ENCODE peak calls at places on chromosomes 7 and 10, in eight cellular contexts. L is iPS-NIHi11; N is T-helper 9 cell; U is endothelial cell; R is NCI-H1105 treated with DMSO at 0.1 percent for 48 hours; K is stimulated activated CD4-positive, alpha-beta T cell treated with anti-CD3 and anti-CD28 coated beads, Interleukin-4, amount 100 ng/mL, for 48 hours; X is NCI-H460; H is AG10803. A is an unnamed sample.

GRCh38 chr10:72175166-72175565 is 40.6 kb upstream of the ANAPC16 start:
- DNase-seq in L (no peak), U (no peak), X (no peak), N (no peak), K (no peak), R (no peak), H (peak), A (peak)

GRCh38 chr7:81120803-81121202 is 202.0 kb upstream of the SEMA3C start:
- DNase-seq in U (no peak), H (no peak), L (peak), X (no peak), R (no peak), K (no peak), N (no peak), A (no peak)

GRCh38 chr7:116236020-116236630 is 25.8 kb downstream of the TES start:
- DNase-seq in X (peak), H (peak), U (peak), K (peak), N (peak), R (peak), L (peak), A (peak)

GRCh38 chr10:50600286-50600685 is 23.5 kb downstream of the SGMS1 start:
- DNase-seq in N (no peak), U (no peak), H (no peak), K (no peak), L (no peak), R (peak), X (no peak), A (no peak)

GRCh38 chr7:26992670-26993069 is 103.1 kb downstream of the HOXA1 start:
- DNase-seq in L (no peak), H (no peak), U (no peak), X (no peak), R (no peak), K (no peak), N (no peak), A (no peak)

GRCh38 chr7:122311280-122311679 is 6.7 kb upstream of the FEZF1 start:
- DNase-seq in K (no peak), X (no peak), H (no peak), L (peak), U (peak), N (no peak), R (no peak), A (no peak)

GRCh38 chr7:75732764-75733630 is 5.7 kb downstream of the HIP1 start:
- DNase-seq in R (no peak), L (no peak), U (no peak), N (no peak), H (peak), K (no peak), X (no peak), A (peak)

GRCh38 chr10:113846036-113846435 is 7.8 kb downstream of the DCLRE1A start:
- DNase-seq in L (no peak), U (no peak), K (no peak), R (no peak), H (no peak), X (no peak), N (no peak), A (no peak)

GRCh38 chr10:100481462-100482081 is 18.8 kb downstream of the WNT8B start:
- DNase-seq in H (peak), L (peak), X (peak), K (peak), N (peak), R (peak), U (peak), A (peak)

GRCh38 chr10:127444155-127444554 is 105.0 kb upstream of the NPS start:
- DNase-seq in L (no peak), H (no peak), N (no peak), K (no peak), U (no peak), X (no peak), R (no peak), A (no peak)

GRCh38 chr10:50021646-50022045 is 33.4 kb downstream of the AGAP6 start:
- DNase-seq in K (no peak), X (no peak), R (no peak), N (no peak), H (no peak), U (no peak), L (no peak), A (peak)

GRCh38 chr10:44619521-44619920 is 234.6 kb upstream of the CXCL12 start:
- DNase-seq in X (no peak), U (no peak), H (peak), R (no peak), K (no peak), L (no peak), N (no peak), A (no peak)

GRCh38 chr10:48383393-48383792 is 76.9 kb downstream of the MAPK8 start:
- DNase-seq in U (no peak), H (no peak), K (no peak), R (no peak), N (no peak), X (no peak), L (no peak), A (no peak)

GRCh38 chr7:12518920-12519681 is 51.4 kb upstream of the SCIN start:
- DNase-seq in U (peak), N (no peak), R (no peak), L (peak), H (peak), X (peak), K (no peak), A (peak)

GRCh38 chr10:70265032-70265689 is 18.6 kb downstream of the NPFFR1 start:
- DNase-seq in X (no peak), H (no peak), R (no peak), K (no peak), U (peak), L (peak), N (no peak), A (no peak)

GRCh38 chr7:80039255-80039884 is 95.3 kb upstream of the GNAI1 start:
- DNase-seq in L (no peak), N (no peak), R (peak), X (no peak), K (no peak), U (no peak), H (peak), A (no peak)

GRCh38 chr7:77246031-77246430 is 46.4 kb upstream of the FGL2 start:
- DNase-seq in L (no peak), X (no peak), R (no peak), K (no peak), N (no peak), U (no peak), H (no peak), A (no peak)

GRCh38 chr10:70053212-70053895 is 708 bp downstream of the MACROH2A2 start:
- DNase-seq in R (peak), K (no peak), L (peak), N (no peak), H (peak), U (peak), X (no peak), A (peak)

GRCh38 chr7:129591868-129592267 is 19.7 kb upstream of the NRF1 start:
- DNase-seq in X (no peak), R (no peak), U (no peak), N (no peak), L (no peak), H (peak), K (no peak), A (no peak)

GRCh38 chr7:494261-494687 is 25.4 kb downstream of the PDGFA start:
- DNase-seq in K (no peak), L (peak), H (no peak), U (no peak), N (no peak), R (no peak), X (no peak), A (peak)